ENCODE peak calls at places on chromosomes 11 and 22, in nine cellular contexts. One of them, this sample, is unnamed.

GRCh38 chr11:119335091-119335654 is 846 bp downstream of the RNF26 start:
- DNase-seq in Peyer's patch: no peak
- DNase-seq in tibial nerve: no peak
- DNase-seq in IMR-90: no peak
- DNase-seq in body of pancreas: no peak
- DNase-seq in heart left ventricle: no peak
- DNase-seq in GM12891: no peak
- DNase-seq in ovary: no peak
- DNase-seq in prostate gland: no peak
- DNase-seq in this sample: no peak

GRCh38 chr11:21295508-21295907 is 626.1 kb downstream of the NELL1 start:
- DNase-seq in body of pancreas: no peak
- DNase-seq in heart left ventricle: no peak
- DNase-seq in IMR-90: no peak
- DNase-seq in GM12891: no peak
- DNase-seq in prostate gland: no peak
- DNase-seq in Peyer's patch: no peak
- DNase-seq in ovary: no peak
- DNase-seq in tibial nerve: no peak
- DNase-seq in this sample: no peak

GRCh38 chr11:30485222-30485621 is 100.9 kb downstream of the MPPED2 start:
- DNase-seq in GM12891: no peak
- DNase-seq in Peyer's patch: no peak
- DNase-seq in ovary: no peak
- DNase-seq in heart left ventricle: no peak
- DNase-seq in IMR-90: no peak
- DNase-seq in tibial nerve: no peak
- DNase-seq in body of pancreas: no peak
- DNase-seq in prostate gland: no peak
- DNase-seq in this sample: no peak

GRCh38 chr11:11396290-11397042 is 43.4 kb upstream of the CSNK2A3 start:
- DNase-seq in tibial nerve: no peak
- DNase-seq in IMR-90: peak; percentile 97
- DNase-seq in heart left ventricle: no peak
- DNase-seq in Peyer's patch: no peak
- DNase-seq in ovary: peak; percentile 46
- DNase-seq in prostate gland: no peak
- DNase-seq in GM12891: no peak
- DNase-seq in body of pancreas: no peak
- DNase-seq in this sample: peak; percentile 53

GRCh38 chr22:20571531-20572007 is 64.2 kb downstream of the MED15 start:
- DNase-seq in Peyer's patch: peak; percentile 73
- DNase-seq in body of pancreas: peak; percentile 53
- DNase-seq in IMR-90: no peak
- DNase-seq in GM12891: peak; percentile 64
- DNase-seq in prostate gland: no peak
- DNase-seq in ovary: no peak
- DNase-seq in heart left ventricle: no peak
- DNase-seq in tibial nerve: no peak
- DNase-seq in this sample: no peak

GRCh38 chr11:132177106-132177505 is 806.7 kb downstream of the NTM start:
- DNase-seq in prostate gland: no peak
- DNase-seq in Peyer's patch: no peak
- DNase-seq in heart left ventricle: no peak
- DNase-seq in tibial nerve: no peak
- DNase-seq in body of pancreas: no peak
- DNase-seq in IMR-90: peak; percentile 70
- DNase-seq in ovary: no peak
- DNase-seq in GM12891: no peak
- DNase-seq in this sample: no peak

GRCh38 chr11:13885083-13885482 is 77.4 kb upstream of the SPON1 start:
- DNase-seq in body of pancreas: no peak
- DNase-seq in IMR-90: no peak
- DNase-seq in ovary: no peak
- DNase-seq in heart left ventricle: no peak
- DNase-seq in Peyer's patch: no peak
- DNase-seq in tibial nerve: no peak
- DNase-seq in prostate gland: no peak
- DNase-seq in GM12891: no peak
- DNase-seq in this sample: no peak

GRCh38 chr11:61797263-61797944 is 4.7 kb downstream of the FEN1 start:
- DNase-seq in tibial nerve: peak; percentile 90
- DNase-seq in GM12891: no peak
- DNase-seq in Peyer's patch: peak; percentile 94
- DNase-seq in body of pancreas: peak; percentile 88
- DNase-seq in IMR-90: peak; percentile 88
- DNase-seq in heart left ventricle: peak; percentile 78
- DNase-seq in ovary: peak; percentile 89
- DNase-seq in prostate gland: peak; percentile 86
- DNase-seq in this sample: no peak

GRCh38 chr11:112504056-112504455 is 243.4 kb upstream of the PLET1 start:
- DNase-seq in body of pancreas: no peak
- DNase-seq in GM12891: no peak
- DNase-seq in IMR-90: peak; percentile 28
- DNase-seq in ovary: no peak
- DNase-seq in tibial nerve: no peak
- DNase-seq in heart left ventricle: no peak
- DNase-seq in Peyer's patch: no peak
- DNase-seq in prostate gland: no peak
- DNase-seq in this sample: no peak

GRCh38 chr11:100593321-100593720 is 93.8 kb upstream of the ARHGAP42 start:
- DNase-seq in prostate gland: no peak
- DNase-seq in GM12891: no peak
- DNase-seq in heart left ventricle: no peak
- DNase-seq in IMR-90: peak; percentile 86
- DNase-seq in tibial nerve: no peak
- DNase-seq in body of pancreas: no peak
- DNase-seq in ovary: no peak
- DNase-seq in Peyer's patch: no peak
- DNase-seq in this sample: no peak

GRCh38 chr11:126510621-126511370 is 155.3 kb downstream of the ST3GAL4 start:
- DNase-seq in tibial nerve: no peak
- DNase-seq in body of pancreas: no peak
- DNase-seq in GM12891: no peak
- DNase-seq in prostate gland: no peak
- DNase-seq in ovary: no peak
- DNase-seq in IMR-90: peak; percentile 15
- DNase-seq in heart left ventricle: no peak
- DNase-seq in Peyer's patch: no peak
- DNase-seq in this sample: no peak

GRCh38 chr11:82854242-82854641 is 46.0 kb downstream of the PRCP start:
- DNase-seq in ovary: no peak
- DNase-seq in IMR-90: peak; percentile 13
- DNase-seq in heart left ventricle: no peak
- DNase-seq in prostate gland: no peak
- DNase-seq in Peyer's patch: no peak
- DNase-seq in tibial nerve: no peak
- DNase-seq in GM12891: no peak
- DNase-seq in body of pancreas: no peak
- DNase-seq in this sample: no peak

GRCh38 chr11:117950320-117950719 is 21.1 kb upstream of the TMPRSS13 start:
- DNase-seq in GM12891: no peak
- DNase-seq in prostate gland: no peak
- DNase-seq in Peyer's patch: peak; percentile 78
- DNase-seq in heart left ventricle: no peak
- DNase-seq in ovary: no peak
- DNase-seq in body of pancreas: no peak
- DNase-seq in IMR-90: no peak
- DNase-seq in tibial nerve: no peak
- DNase-seq in this sample: no peak

GRCh38 chr11:70268526-70268925 is 2.0 kb upstream of the PPFIA1 start:
- DNase-seq in IMR-90: no peak
- DNase-seq in Peyer's patch: no peak
- DNase-seq in GM12891: no peak
- DNase-seq in prostate gland: no peak
- DNase-seq in body of pancreas: no peak
- DNase-seq in tibial nerve: no peak
- DNase-seq in heart left ventricle: no peak
- DNase-seq in ovary: no peak
- DNase-seq in this sample: no peak

GRCh38 chr22:40594346-40594745 is 42.2 kb downstream of the MRTFA start:
- DNase-seq in tibial nerve: no peak
- DNase-seq in body of pancreas: no peak
- DNase-seq in ovary: no peak
- DNase-seq in prostate gland: no peak
- DNase-seq in GM12891: no peak
- DNase-seq in Peyer's patch: no peak
- DNase-seq in heart left ventricle: no peak
- DNase-seq in IMR-90: no peak
- DNase-seq in this sample: no peak

GRCh38 chr22:40592352-40593113 is 44.0 kb downstream of the MRTFA start:
- DNase-seq in Peyer's patch: no peak
- DNase-seq in IMR-90: no peak
- DNase-seq in GM12891: no peak
- DNase-seq in ovary: no peak
- DNase-seq in prostate gland: no peak
- DNase-seq in tibial nerve: no peak
- DNase-seq in body of pancreas: no peak
- DNase-seq in heart left ventricle: no peak
- DNase-seq in this sample: no peak

GRCh38 chr22:40594924-40595323 is 41.6 kb downstream of the MRTFA start:
- DNase-seq in body of pancreas: no peak
- DNase-seq in heart left ventricle: no peak
- DNase-seq in Peyer's patch: no peak
- DNase-seq in ovary: no peak
- DNase-seq in GM12891: no peak
- DNase-seq in tibial nerve: no peak
- DNase-seq in IMR-90: peak; percentile 32
- DNase-seq in prostate gland: no peak
- DNase-seq in this sample: no peak

GRCh38 chr22:40595497-40596234 is 40.9 kb downstream of the MRTFA start:
- DNase-seq in body of pancreas: no peak
- DNase-seq in prostate gland: no peak
- DNase-seq in ovary: no peak
- DNase-seq in GM12891: no peak
- DNase-seq in tibial nerve: no peak
- DNase-seq in heart left ventricle: no peak
- DNase-seq in Peyer's patch: no peak
- DNase-seq in IMR-90: no peak
- DNase-seq in this sample: no peak

GRCh38 chr22:40593460-40594273 is 42.9 kb downstream of the MRTFA start:
- DNase-seq in GM12891: no peak
- DNase-seq in Peyer's patch: no peak
- DNase-seq in ovary: no peak
- DNase-seq in IMR-90: no peak
- DNase-seq in prostate gland: no peak
- DNase-seq in body of pancreas: no peak
- DNase-seq in heart left ventricle: no peak
- DNase-seq in tibial nerve: no peak
- DNase-seq in this sample: no peak
- TF ChIP-seq POLR2A in GM12891: peak; percentile 59
- TF ChIP-seq POLR2A in Peyer's patch: no peak
- TF ChIP-seq POLR2A in ovary: no peak
- TF ChIP-seq POLR2A in IMR-90: no peak
- TF ChIP-seq POLR2A in prostate gland: no peak
- TF ChIP-seq POLR2A in body of pancreas: no peak
- TF ChIP-seq POLR2A in heart left ventricle: no peak
- TF ChIP-seq POLR2A in tibial nerve: no peak
- TF ChIP-seq POLR2A in this sample: no peak

GRCh38 chr11:130328420-130328819 is 13.7 kb upstream of the ZBTB44 start:
- DNase-seq in GM12891: no peak
- DNase-seq in IMR-90: no peak
- DNase-seq in Peyer's patch: no peak
- DNase-seq in heart left ventricle: no peak
- DNase-seq in prostate gland: no peak
- DNase-seq in ovary: no peak
- DNase-seq in body of pancreas: no peak
- DNase-seq in tibial nerve: no peak
- DNase-seq in this sample: no peak
- TF ChIP-seq POLR2A in GM12891: no peak
- TF ChIP-seq POLR2A in IMR-90: no peak
- TF ChIP-seq POLR2A in Peyer's patch: no peak
- TF ChIP-seq POLR2A in heart left ventricle: no peak
- TF ChIP-seq POLR2A in prostate gland: no peak
- TF ChIP-seq POLR2A in ovary: no peak
- TF ChIP-seq POLR2A in body of pancreas: no peak
- TF ChIP-seq POLR2A in tibial nerve: no peak
- TF ChIP-seq POLR2A in this sample: no peak

GRCh38 chr11:57426754-57427691 is at the start of gene SLC43A3:
- DNase-seq in ovary: peak; percentile 86
- DNase-seq in IMR-90: peak; percentile 82
- DNase-seq in GM12891: peak; percentile 58
- DNase-seq in heart left ventricle: peak; percentile 81
- DNase-seq in tibial nerve: peak; percentile 86
- DNase-seq in prostate gland: peak; percentile 69
- DNase-seq in Peyer's patch: peak; percentile 84
- DNase-seq in body of pancreas: peak; percentile 63
- DNase-seq in this sample: peak; percentile 52

GRCh38 chr11:57424802-57425564 is 1.9 kb downstream of the SLC43A3 start:
- DNase-seq in ovary: peak; percentile 78
- DNase-seq in tibial nerve: peak; percentile 82
- DNase-seq in prostate gland: peak; percentile 16
- DNase-seq in body of pancreas: peak; percentile 47
- DNase-seq in Peyer's patch: peak; percentile 86
- DNase-seq in GM12891: peak; percentile 60
- DNase-seq in IMR-90: peak; percentile 95
- DNase-seq in heart left ventricle: peak; percentile 83
- DNase-seq in this sample: peak; percentile 70

GRCh38 chr11:57427692-57428082 is 766 bp upstream of the SLC43A3 start:
- DNase-seq in IMR-90: peak; percentile 57
- DNase-seq in ovary: peak; percentile 90
- DNase-seq in heart left ventricle: peak; percentile 79
- DNase-seq in tibial nerve: peak; percentile 94
- DNase-seq in prostate gland: peak; percentile 12
- DNase-seq in GM12891: no peak
- DNase-seq in body of pancreas: peak; percentile 44
- DNase-seq in Peyer's patch: peak; percentile 71
- DNase-seq in this sample: no peak

GRCh38 chr11:57425565-57426438 is 1.1 kb downstream of the SLC43A3 start:
- DNase-seq in prostate gland: peak; percentile 57
- DNase-seq in GM12891: no peak
- DNase-seq in ovary: peak; percentile 66
- DNase-seq in tibial nerve: peak; percentile 59
- DNase-seq in Peyer's patch: peak; percentile 53
- DNase-seq in heart left ventricle: peak; percentile 72
- DNase-seq in body of pancreas: peak; percentile 41
- DNase-seq in IMR-90: peak; percentile 14
- DNase-seq in this sample: no peak

GRCh38 chr11:57426439-57426753 is 525 bp downstream of the SLC43A3 start:
- DNase-seq in Peyer's patch: no peak
- DNase-seq in prostate gland: no peak
- DNase-seq in IMR-90: no peak
- DNase-seq in body of pancreas: peak; percentile 48
- DNase-seq in ovary: no peak
- DNase-seq in heart left ventricle: no peak
- DNase-seq in tibial nerve: no peak
- DNase-seq in GM12891: no peak
- DNase-seq in this sample: no peak
- TF ChIP-seq POLR2A in Peyer's patch: no peak
- TF ChIP-seq POLR2A in prostate gland: no peak
- TF ChIP-seq POLR2A in IMR-90: no peak
- TF ChIP-seq POLR2A in body of pancreas: no peak
- TF ChIP-seq POLR2A in ovary: no peak
- TF ChIP-seq POLR2A in heart left ventricle: no peak
- TF ChIP-seq POLR2A in tibial nerve: no peak
- TF ChIP-seq POLR2A in GM12891: no peak
- TF ChIP-seq POLR2A in this sample: no peak

DNA sequence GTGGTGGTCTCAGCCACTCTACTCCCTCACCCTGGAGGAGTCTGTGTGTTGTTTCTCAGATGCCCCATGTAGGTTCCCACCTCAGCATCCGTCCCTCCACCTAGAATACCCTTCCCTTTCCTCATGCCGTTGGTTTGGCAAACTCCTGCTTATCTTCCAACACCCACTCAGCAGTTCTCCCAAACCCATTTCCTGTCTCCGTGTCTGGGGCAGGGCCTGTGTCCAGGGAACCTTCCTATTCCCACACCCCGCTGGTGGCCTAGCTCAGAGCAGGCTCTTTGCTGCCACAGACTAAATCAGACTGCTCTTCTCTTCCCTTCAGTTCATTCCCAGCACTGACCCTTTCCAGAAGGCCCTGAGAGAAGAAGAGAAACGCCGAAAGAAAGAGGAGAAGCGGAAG is 7.5 kb upstream of the SREBF2 start:
- DNase-seq in ovary: no peak
- DNase-seq in IMR-90: peak; percentile 42
- DNase-seq in tibial nerve: no peak
- DNase-seq in Peyer's patch: no peak
- DNase-seq in heart left ventricle: peak; percentile 31
- DNase-seq in prostate gland: no peak
- DNase-seq in GM12891: no peak
- DNase-seq in body of pancreas: no peak
- DNase-seq in this sample: no peak
- TF ChIP-seq POLR2A in ovary: no peak
- TF ChIP-seq POLR2A in IMR-90: no peak
- TF ChIP-seq POLR2A in tibial nerve: no peak
- TF ChIP-seq POLR2A in Peyer's patch: no peak
- TF ChIP-seq POLR2A in heart left ventricle: no peak
- TF ChIP-seq POLR2A in prostate gland: no peak
- TF ChIP-seq POLR2A in GM12891: no peak
- TF ChIP-seq POLR2A in body of pancreas: no peak
- TF ChIP-seq POLR2A in this sample: no peak

This sample was measured in H54.